ENCODE peak calls at places on chromosomes 5 and 9, in five cellular contexts. M is activated CD8-positive, alpha-beta memory T cell treated with anti-CD3 and anti-CD28 coated beads, Interleukin-2, amount 50 U/mL, for 48 hours; G is NCI-H460; Z is NCI-H1417; E is lung microvascular endothelial cell. C is an unnamed sample.
A peak's percentile ranks its signal among the peaks of the same experiment; 100 is the strongest.

GRCh38 chr5:54311178-54311811 is 922 bp upstream of the ARL15 start:
- DNase-seq in Z (no peak), M (no peak), G (no peak), E (peak; percentile 24), C (no peak)

GRCh38 chr5:67010684-67011409 is 185.8 kb downstream of the CD180 start:
- DNase-seq in E (peak; percentile 72), G (no peak), Z (peak; percentile 10), M (no peak), C (no peak)

GRCh38 chr9:126001581-126002225 is 254.5 kb downstream of the PBX3 start:
- DNase-seq in Z (no peak), E (no peak), G (no peak), M (no peak), C (no peak)

GRCh38 chr5:139014726-139015125 is 139.6 kb upstream of the LRRTM2 start:
- DNase-seq in G (no peak), M (no peak), E (peak; percentile 36), Z (no peak), C (no peak)

GRCh38 chr9:89597711-89598707 is 6.8 kb upstream of the GADD45G start:
- DNase-seq in E (peak; percentile 76), M (peak; percentile 58), G (peak; percentile 75), Z (peak; percentile 47), C (peak; percentile 72)

GRCh38 chr5:36090033-36090432 is 23.4 kb upstream of the UGT3A2 start:
- DNase-seq in E (peak; percentile 41), Z (peak; percentile 45), M (no peak), G (peak; percentile 11), C (no peak)

GRCh38 chr9:112487008-112487798 is 576 bp downstream of the KIAA1958 start:
- DNase-seq in E (peak; percentile 46), M (peak; percentile 79), G (peak; percentile 29), Z (peak; percentile 79), C (no peak)

GRCh38 chr9:106529616-106530015 is 333.4 kb upstream of the ZNF462 start:
- DNase-seq in G (no peak), Z (no peak), E (no peak), M (no peak), C (no peak)

GRCh38 chr5:59367791-59368394 is 525.6 kb downstream of the PDE4D start:
- DNase-seq in Z (peak; percentile 67), E (peak; percentile 71), M (peak; percentile 62), G (peak; percentile 72), C (no peak)

GRCh38 chr9:70514273-70514672 is 99.8 kb upstream of the KLF9 start:
- DNase-seq in E (no peak), M (no peak), Z (no peak), G (no peak), C (no peak)

GRCh38 chr5:1168751-1169607 is 32.4 kb upstream of the SLC6A19 start:
- DNase-seq in M (no peak), E (no peak), G (no peak), Z (no peak), C (no peak)

GRCh38 chr5:34655354-34655991 is 655 bp upstream of the RAI14 start:
- DNase-seq in G (no peak), M (peak; percentile 50), Z (peak; percentile 72), E (peak; percentile 68), C (no peak)

GRCh38 chr9:80650964-80651555 is 1038.3 kb downstream of the TLE1 start:
- DNase-seq in E (no peak), M (no peak), G (no peak), Z (no peak), C (no peak)

GRCh38 chr9:89732295-89732951 is 127.6 kb downstream of the GADD45G start:
- DNase-seq in G (no peak), M (no peak), E (no peak), Z (peak; percentile 74), C (no peak)

GRCh38 chr5:89230178-89230577 is 347.2 kb upstream of the MEF2C start:
- DNase-seq in Z (no peak), E (no peak), G (no peak), M (no peak), C (no peak)

C was measured in vagina.